ENCODE peak calls at places on chromosomes 16 and 17, in four cellular contexts. One of them, this sample, is unnamed.
A peak's percentile ranks its signal among the peaks of the same experiment; 100 is the strongest.

GRCh38 chr16:59180083-59180476 is 446.0 kb upstream of the GOT2 start:
- DNase-seq in T-helper 1 cell: no peak
- DNase-seq in AG09309: no peak
- DNase-seq in upper lobe of right lung: no peak
- DNase-seq in this sample: no peak

GRCh38 chr17:77189148-77189547 is 48.4 kb downstream of the SEC14L1 start:
- DNase-seq in AG09309: no peak
- DNase-seq in upper lobe of right lung: no peak
- DNase-seq in T-helper 1 cell: no peak
- DNase-seq in this sample: no peak

GRCh38 chr17:7023576-7024401 is 939 bp downstream of the BCL6B start:
- DNase-seq in T-helper 1 cell: peak; percentile 93
- DNase-seq in AG09309: no peak
- DNase-seq in upper lobe of right lung: peak; percentile 97
- DNase-seq in this sample: no peak

GRCh38 chr17:62597920-62598319 is 29.6 kb upstream of the MRC2 start:
- DNase-seq in T-helper 1 cell: no peak
- DNase-seq in upper lobe of right lung: no peak
- DNase-seq in AG09309: peak; percentile 31
- DNase-seq in this sample: no peak

GRCh38 chr16:88578446-88579313 is 8.5 kb downstream of the ZC3H18 start:
- DNase-seq in AG09309: no peak
- DNase-seq in upper lobe of right lung: no peak
- DNase-seq in T-helper 1 cell: no peak
- DNase-seq in this sample: no peak

GRCh38 chr17:39923836-39924690 is 3.3 kb downstream of the ORMDL3 start:
- DNase-seq in upper lobe of right lung: no peak
- DNase-seq in AG09309: no peak
- DNase-seq in T-helper 1 cell: no peak
- DNase-seq in this sample: no peak

GRCh38 chr17:30309591-30309990 is 17.8 kb upstream of the BLMH start:
- DNase-seq in upper lobe of right lung: no peak
- DNase-seq in AG09309: no peak
- DNase-seq in T-helper 1 cell: no peak
- DNase-seq in this sample: no peak

GRCh38 chr17:7668482-7668881 is 17.8 kb downstream of the ATP1B2 start:
- DNase-seq in T-helper 1 cell: no peak
- DNase-seq in AG09309: no peak
- DNase-seq in upper lobe of right lung: no peak
- DNase-seq in this sample: no peak

GRCh38 chr16:13906426-13907089 is 13.4 kb upstream of the ERCC4 start:
- DNase-seq in AG09309: no peak
- DNase-seq in T-helper 1 cell: no peak
- DNase-seq in upper lobe of right lung: no peak
- DNase-seq in this sample: no peak